ENCODE peak calls at places on chromosomes 2 and 18, in seven cellular contexts. B is retina; T is fibroblast of the conjunctiva; S is stimulated activated CD8-positive, alpha-beta memory T cell treated with anti-CD3 and anti-CD28 coated beads, Interleukin-12 subunit alpha, Interleukin-12 subunit beta, amount 100 ng/mL, for 1 hour; U is thyroid gland; I is neural progenitor cell; P is stimulated activated CD4-positive, alpha-beta T cell treated with anti-CD3 and anti-CD28 coated beads, Interleukin-12 subunit alpha, Interleukin-12 subunit beta, amount 100 ng/mL, for 48 hours. L is an unnamed sample.

GRCh38 chr2:24909555-24910177 is 10.4 kb downstream of the ADCY3 start:
- DNase-seq in B (no peak), T (peak; percentile 63), S (no peak), U (no peak), I (no peak), P (no peak), L (no peak)

GRCh38 chr2:3596891-3597290 is 2.0 kb downstream of the COLEC11 start:
- DNase-seq in B (no peak), T (no peak), S (no peak), U (no peak), I (no peak), P (no peak), L (peak; percentile 40)

GRCh38 chr2:217449436-217449835 is 553.4 kb downstream of the TNS1 start:
- DNase-seq in B (peak; percentile 39), T (no peak), S (no peak), U (peak; percentile 22), I (no peak), P (no peak), L (no peak)

GRCh38 chr18:34971313-34971712 is 69.9 kb upstream of the MAPRE2 start:
- DNase-seq in B (no peak), T (no peak), S (no peak), U (no peak), I (no peak), P (no peak), L (no peak)

GRCh38 chr18:7084766-7085080 is 32.9 kb downstream of the LAMA1 start:
- DNase-seq in B (no peak), T (peak; percentile 71), S (no peak), U (no peak), I (no peak), P (no peak), L (no peak)

GRCh38 chr18:35345460-35345921 is 1.3 kb upstream of the ZNF24 start:
- DNase-seq in B (peak; percentile 54), T (no peak), S (no peak), U (peak; percentile 76), I (peak; percentile 27), P (no peak), L (no peak)

GRCh38 chr2:39696838-39697237 is 31.1 kb downstream of the TMEM178A start:
- DNase-seq in B (peak; percentile 26), T (peak; percentile 51), S (no peak), U (no peak), I (no peak), P (no peak), L (no peak)

GRCh38 chr2:44364604-44365003 is 2.9 kb downstream of the CAMKMT start:
- DNase-seq in B (no peak), T (no peak), S (no peak), U (no peak), I (no peak), P (no peak), L (no peak)

GRCh38 chr18:48992791-48993555 is 42.2 kb upstream of the SMAD7 start:
- DNase-seq in B (no peak), T (no peak), S (no peak), U (no peak), I (no peak), P (no peak), L (no peak)

GRCh38 chr18:41996020-41996419 is 41.0 kb downstream of the PIK3C3 start:
- DNase-seq in B (no peak), T (no peak), S (no peak), U (no peak), I (no peak), P (no peak), L (no peak)

GRCh38 chr18:48944634-48945033 is 6.1 kb downstream of the SMAD7 start:
- DNase-seq in B (no peak), T (no peak), S (no peak), U (peak; percentile 44), I (no peak), P (no peak), L (no peak)

GRCh38 chr2:128520340-128520739 is 201.7 kb upstream of the HS6ST1 start:
- DNase-seq in B (no peak), T (no peak), S (no peak), U (no peak), I (no peak), P (no peak), L (no peak)